ENCODE peak calls at places on chromosomes 3 and 15, in four cellular contexts. One of them, this sample, is unnamed.

GRCh38 chr15:75640483-75641175 is 605 bp upstream of the IMP3 start:
- DNase-seq in HepG2: peak
- DNase-seq in K562: peak
- DNase-seq in GM12878: peak
- DNase-seq in this sample: no peak

GRCh38 chr3:37986479-37987314 is 3.9 kb upstream of the VILL start:
- DNase-seq in HepG2: peak
- DNase-seq in K562: peak
- DNase-seq in GM12878: no peak
- DNase-seq in this sample: no peak

GRCh38 chr3:105747621-105748165 is 121.1 kb downstream of the CBLB start:
- DNase-seq in GM12878: no peak
- DNase-seq in HepG2: no peak
- DNase-seq in K562: no peak
- DNase-seq in this sample: no peak

GRCh38 chr15:50764331-50765201 is 940 bp downstream of the SPPL2A start:
- DNase-seq in GM12878: peak
- DNase-seq in HepG2: no peak
- DNase-seq in K562: no peak
- DNase-seq in this sample: no peak

GRCh38 chr3:182824957-182825356 is 31.7 kb downstream of the ATP11B start:
- DNase-seq in HepG2: no peak
- DNase-seq in GM12878: no peak
- DNase-seq in K562: no peak
- DNase-seq in this sample: no peak

GRCh38 chr15:56471440-56472069 is 6.6 kb upstream of the MNS1 start:
- DNase-seq in HepG2: no peak
- DNase-seq in GM12878: no peak
- DNase-seq in K562: no peak
- DNase-seq in this sample: no peak

GRCh38 chr15:42608110-42608531 is 32.7 kb downstream of the STARD9 start:
- DNase-seq in GM12878: peak
- DNase-seq in HepG2: no peak
- DNase-seq in K562: no peak
- DNase-seq in this sample: no peak

GRCh38 chr3:10459954-10460754 is 45.2 kb downstream of the ATP2B2 start:
- DNase-seq in GM12878: no peak
- DNase-seq in HepG2: peak
- DNase-seq in K562: peak
- DNase-seq in this sample: peak

GRCh38 chr3:41893977-41894376 is 67.9 kb downstream of the ULK4 start:
- DNase-seq in K562: peak
- DNase-seq in HepG2: peak
- DNase-seq in GM12878: no peak
- DNase-seq in this sample: no peak

GRCh38 chr3:85781806-85782205 is 823.0 kb downstream of the CADM2 start:
- DNase-seq in K562: no peak
- DNase-seq in HepG2: no peak
- DNase-seq in GM12878: no peak
- DNase-seq in this sample: no peak

GRCh38 chr3:64684715-64685261 is 3.0 kb downstream of the ADAMTS9 start:
- DNase-seq in K562: no peak
- DNase-seq in HepG2: no peak
- DNase-seq in GM12878: no peak
- DNase-seq in this sample: no peak

GRCh38 chr15:23854535-23855252 is 167.6 kb upstream of the NDN start:
- DNase-seq in GM12878: no peak
- DNase-seq in K562: no peak
- DNase-seq in HepG2: no peak
- DNase-seq in this sample: no peak

GRCh38 chr3:170564664-170565063 is 21.2 kb downstream of the SLC7A14 start:
- DNase-seq in GM12878: no peak
- DNase-seq in HepG2: no peak
- DNase-seq in K562: no peak
- DNase-seq in this sample: no peak

GRCh38 chr3:170562080-170562479 is 23.8 kb downstream of the SLC7A14 start:
- DNase-seq in GM12878: no peak
- DNase-seq in K562: no peak
- DNase-seq in HepG2: no peak
- DNase-seq in this sample: no peak

GRCh38 chr3:170565495-170565894 is 20.4 kb downstream of the SLC7A14 start:
- DNase-seq in GM12878: no peak
- DNase-seq in K562: no peak
- DNase-seq in HepG2: no peak
- DNase-seq in this sample: no peak

GRCh38 chr3:170566413-170566812 is 19.5 kb downstream of the SLC7A14 start:
- DNase-seq in HepG2: no peak
- DNase-seq in K562: no peak
- DNase-seq in GM12878: no peak
- DNase-seq in this sample: no peak

GRCh38 chr3:170563712-170564423 is 22.0 kb downstream of the SLC7A14 start:
- DNase-seq in K562: no peak
- DNase-seq in GM12878: peak
- DNase-seq in HepG2: no peak
- DNase-seq in this sample: no peak
- TF ChIP-seq HDAC2 in K562: no peak
- TF ChIP-seq HDAC2 in GM12878: no peak
- TF ChIP-seq HDAC2 in HepG2: no peak
- TF ChIP-seq HDAC2 in this sample: no peak

DNA sequence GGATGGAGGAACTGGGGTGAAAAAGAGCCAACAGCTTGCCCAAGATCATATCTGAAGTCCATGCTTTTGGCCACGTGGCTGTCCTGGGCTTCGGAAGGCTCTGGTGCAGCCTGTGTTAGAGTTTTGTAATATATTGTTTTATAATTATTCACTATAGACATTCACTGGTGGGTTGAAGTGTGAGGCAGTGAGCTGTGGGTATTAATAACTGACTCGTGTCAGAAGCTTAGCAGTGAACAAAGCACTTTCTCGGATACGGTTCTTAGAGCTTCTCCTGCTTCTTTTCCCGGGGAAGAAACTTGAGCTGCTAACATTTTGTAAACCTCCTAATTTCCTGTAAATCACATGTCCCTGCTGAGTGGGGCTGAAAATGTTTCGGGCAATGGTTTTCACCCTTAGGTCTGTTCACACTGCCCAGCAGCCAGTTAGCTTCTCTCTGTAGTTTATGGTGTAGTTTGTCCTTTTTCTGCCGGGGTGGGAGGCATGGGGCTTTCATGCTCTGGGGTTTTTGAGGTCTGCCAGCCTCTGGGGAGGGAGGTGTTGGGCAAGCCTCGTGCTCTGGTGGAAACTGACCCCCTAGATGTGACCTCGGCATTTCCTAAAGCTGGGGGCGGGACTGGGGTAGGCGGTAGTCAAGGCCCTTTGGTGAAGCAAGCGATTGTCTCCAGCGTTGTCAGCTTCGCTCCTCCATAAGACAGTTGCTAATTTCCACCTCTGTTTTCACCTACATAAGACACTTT is 1.7 kb downstream of the MRAS start:
- DNase-seq in GM12878: no peak
- DNase-seq in HepG2: peak
- DNase-seq in K562: no peak
- DNase-seq in this sample: no peak
- H3K9ac ChIP-seq in GM12878: no peak
- H3K9ac ChIP-seq in HepG2: peak
- H3K9ac ChIP-seq in K562: peak
- H3K9ac ChIP-seq in this sample: no peak

DNA sequence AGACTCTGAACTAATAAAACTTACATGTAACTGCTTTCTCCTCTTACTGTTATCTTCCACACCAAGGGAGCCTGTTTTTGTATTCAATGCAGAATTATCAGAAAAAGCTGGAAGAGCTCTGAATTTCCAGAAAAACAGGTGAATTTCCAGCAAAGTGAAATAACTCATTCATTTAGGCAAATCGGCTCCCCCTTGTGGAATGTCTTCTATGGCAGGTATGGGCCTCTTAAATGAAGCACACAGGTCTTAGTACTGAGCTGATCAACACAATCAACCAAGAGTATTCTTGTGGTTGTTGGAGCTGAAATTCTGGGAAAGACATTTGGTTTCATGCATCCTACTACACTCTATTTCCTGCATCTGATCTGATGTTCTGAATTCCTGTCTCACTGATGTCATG is 31.0 kb upstream of the PTPRG start:
- DNase-seq in K562: peak
- DNase-seq in HepG2: peak
- DNase-seq in GM12878: no peak
- DNase-seq in this sample: no peak
- TF ChIP-seq HDAC2 in K562: no peak
- TF ChIP-seq HDAC2 in HepG2: no peak
- TF ChIP-seq HDAC2 in GM12878: no peak
- TF ChIP-seq HDAC2 in this sample: no peak

GRCh38 chr3:50600841-50601591 is 10.6 kb downstream of the CISH start:
- DNase-seq in GM12878: no peak
- DNase-seq in K562: peak
- DNase-seq in HepG2: peak
- DNase-seq in this sample: no peak
- H3K9ac ChIP-seq in GM12878: peak
- H3K9ac ChIP-seq in K562: peak
- H3K9ac ChIP-seq in HepG2: peak
- H3K9ac ChIP-seq in this sample: no peak